ENCODE peak calls at places on chromosome 4, in seven cellular contexts. T is activated CD4-positive, alpha-beta T cell treated with anti-CD3 and anti-CD28 coated beads for 4 hours; P is tibial artery; Q is GM06990; C is H54; J is right lobe of liver; R is AG08395. G is an unnamed sample.

GRCh38 chr4:107906458-107907100 is 24.8 kb upstream of the CYP2U1 start:
- DNase-seq in C (no peak), Q (no peak), T (no peak), J (no peak), R (no peak), P (no peak), G (no peak)

GRCh38 chr4:113222431-113222979 is 173.1 kb downstream of the ANK2 start:
- DNase-seq in P (no peak), J (no peak), R (peak; percentile 56), C (peak; percentile 6), Q (peak; percentile 29), T (no peak), G (no peak)

GRCh38 chr4:161601011-161601410 is 562.8 kb downstream of the FSTL5 start:
- DNase-seq in T (no peak), Q (no peak), P (no peak), R (no peak), J (no peak), C (no peak), G (no peak)

GRCh38 chr4:125390126-125390525 is 75.4 kb downstream of the FAT4 start:
- DNase-seq in R (peak; percentile 65), Q (no peak), C (peak; percentile 3), P (no peak), T (no peak), J (no peak), G (no peak)

GRCh38 chr4:182862166-182862875 is 54.9 kb downstream of the DCTD start:
- DNase-seq in J (no peak), Q (no peak), R (no peak), P (no peak), C (no peak), T (no peak), G (no peak)

GRCh38 chr4:130478406-130478805 is 1382.5 kb downstream of the C4orf33 start:
- DNase-seq in C (no peak), T (no peak), P (no peak), J (no peak), R (no peak), Q (no peak), G (no peak)

GRCh38 chr4:146638801-146639351 is at the start of gene POU4F2:
- DNase-seq in R (no peak), C (no peak), T (no peak), Q (no peak), P (no peak), J (no peak), G (no peak)

GRCh38 chr4:67459164-67459563 is 86.1 kb downstream of the CENPC start:
- DNase-seq in P (no peak), R (no peak), C (no peak), Q (no peak), J (no peak), T (no peak), G (no peak)

GRCh38 chr4:26753642-26754041 is 107.0 kb upstream of the STIM2 start:
- DNase-seq in T (no peak), Q (no peak), P (no peak), J (peak; percentile 70), C (no peak), R (no peak), G (no peak)

GRCh38 chr4:159290321-159291030 is 187.6 kb downstream of the RAPGEF2 start:
- DNase-seq in R (no peak), J (no peak), C (no peak), Q (no peak), P (no peak), T (no peak), G (no peak)

GRCh38 chr4:100118213-100118612 is 72.1 kb downstream of the DDIT4L start:
- DNase-seq in R (no peak), T (no peak), C (no peak), P (no peak), Q (no peak), J (no peak), G (no peak)

GRCh38 chr4:128525387-128525786 is 237.8 kb upstream of the PGRMC2 start:
- DNase-seq in P (no peak), J (no peak), T (no peak), R (no peak), Q (no peak), C (no peak), G (no peak)

GRCh38 chr4:24070117-24070516 is 180.3 kb upstream of the PPARGC1A start:
- DNase-seq in T (no peak), J (no peak), Q (no peak), C (peak; percentile 12), P (no peak), R (peak; percentile 41), G (no peak)

GRCh38 chr4:105122334-105122733 is 24.3 kb upstream of the TET2 start:
- DNase-seq in P (no peak), T (no peak), J (no peak), C (peak; percentile 10), Q (no peak), R (no peak), G (no peak)

GRCh38 chr4:36322921-36323354 is 41.5 kb downstream of the DTHD1 start:
- DNase-seq in T (peak; percentile 39), R (no peak), C (no peak), J (no peak), Q (peak; percentile 65), P (no peak), G (peak; percentile 21)

GRCh38 chr4:9594948-9595347 is 150.7 kb downstream of the DEFB131A start:
- DNase-seq in C (no peak), J (no peak), T (no peak), R (no peak), P (no peak), Q (no peak), G (no peak)

GRCh38 chr4:47075241-47075640 is 43.9 kb downstream of the GABRB1 start:
- DNase-seq in C (no peak), T (no peak), J (no peak), Q (no peak), R (no peak), P (no peak), G (no peak)

GRCh38 chr4:1369091-1369450 is 22.1 kb downstream of the UVSSA start:
- DNase-seq in J (peak; percentile 40), C (no peak), T (no peak), Q (no peak), R (no peak), P (peak; percentile 57), G (no peak)

GRCh38 chr4:37453361-37454262 is 209.1 kb downstream of the NWD2 start:
- DNase-seq in J (peak; percentile 86), R (peak; percentile 19), P (peak; percentile 64), T (peak; percentile 21), C (no peak), Q (peak; percentile 15), G (peak; percentile 34)

GRCh38 chr4:119099227-119099910 is 36.3 kb upstream of the MYOZ2 start:
- DNase-seq in T (no peak), J (no peak), R (peak; percentile 31), C (no peak), P (no peak), Q (no peak), G (no peak)

GRCh38 chr4:36385951-36386561 is 104.6 kb downstream of the DTHD1 start:
- DNase-seq in J (no peak), C (no peak), P (no peak), T (peak; percentile 21), R (no peak), Q (peak; percentile 65), G (no peak)

GRCh38 chr4:18798123-18798522 is 776.6 kb upstream of the LCORL start:
- DNase-seq in J (no peak), T (no peak), P (no peak), C (no peak), Q (no peak), R (no peak), G (no peak)

GRCh38 chr4:165355900-165356300 is 22.9 kb upstream of the CPE start:
- DNase-seq in J (no peak), P (no peak), R (no peak), Q (no peak), T (no peak), C (no peak), G (no peak)

GRCh38 chr4:187664011-187664410 is 331.6 kb upstream of the ZFP42 start:
- DNase-seq in Q (no peak), P (no peak), T (no peak), R (no peak), J (no peak), C (no peak), G (no peak)

GRCh38 chr4:185726931-185727330 is 85.1 kb downstream of the SORBS2 start:
- DNase-seq in P (no peak), J (peak; percentile 73), C (no peak), Q (no peak), R (peak; percentile 37), T (no peak), G (no peak)

GRCh38 chr4:104015680-104016079 is 295.9 kb upstream of the TACR3 start:
- DNase-seq in Q (no peak), P (no peak), C (no peak), R (no peak), T (no peak), J (no peak), G (no peak)

GRCh38 chr4:95155759-95156451 is 392.9 kb downstream of the UNC5C start:
- DNase-seq in R (peak; percentile 36), P (no peak), J (no peak), T (no peak), Q (no peak), C (peak; percentile 1), G (no peak)

GRCh38 chr4:64911846-64912245 is 502.6 kb upstream of the TECRL start:
- DNase-seq in J (no peak), T (no peak), P (no peak), Q (no peak), R (no peak), C (no peak), G (no peak)

GRCh38 chr4:93203708-93204107 is 624.8 kb upstream of the ATOH1 start:
- DNase-seq in R (no peak), T (no peak), J (no peak), Q (no peak), C (no peak), P (no peak), G (no peak)